ENCODE peak calls at places on chromosomes 6 and 20, in ten cellular contexts. F is heart right ventricle; Y is IMR-90; T is lower lobe of right lung; N is GM23248; P is CD8-positive, alpha-beta memory T cell; Q is iPS DF 6.9; H is psoas muscle; Z is thyroid gland; D is CD8-positive, alpha-beta T cell. C is an unnamed sample.

GRCh38 chr6:87808005-87808757 is 106.1 kb upstream of the AKIRIN2 start:
- DNase-seq in F (no peak), Y (peak; percentile 37), T (no peak), N (peak; percentile 91), P (no peak), Q (no peak), H (no peak), Z (no peak), D (no peak), C (no peak)

GRCh38 chr20:18137412-18138265 is at the start of the genes KAT14 and PET117:
- DNase-seq in F (peak; percentile 91), Y (peak; percentile 89), T (peak; percentile 94), N (peak; percentile 92), P (peak; percentile 93), Q (peak; percentile 90), H (peak; percentile 96), Z (peak; percentile 90), D (peak; percentile 92), C (peak; percentile 88)

GRCh38 chr6:146286976-146287375 is 256.7 kb upstream of the RAB32 start:
- DNase-seq in F (no peak), Y (no peak), T (no peak), N (peak; percentile 6), P (no peak), Q (no peak), H (no peak), Z (no peak), D (no peak), C (no peak)

GRCh38 chr6:7159790-7160525 is 52.2 kb downstream of the RREB1 start:
- DNase-seq in F (no peak), Y (no peak), T (no peak), N (no peak), P (no peak), Q (no peak), H (no peak), Z (no peak), D (no peak), C (no peak)

GRCh38 chr6:98885330-98885729 is 51.0 kb downstream of the POU3F2 start:
- DNase-seq in F (no peak), Y (no peak), T (no peak), N (no peak), P (no peak), Q (no peak), H (no peak), Z (no peak), D (no peak), C (no peak)

GRCh38 chr20:37542281-37542680 is 14.6 kb upstream of the BLCAP start:
- DNase-seq in F (no peak), Y (peak; percentile 37), T (no peak), N (no peak), P (no peak), Q (no peak), H (no peak), Z (no peak), D (no peak), C (no peak)

GRCh38 chr6:22366214-22366613 is 69.4 kb upstream of the PRL start:
- DNase-seq in F (no peak), Y (peak; percentile 27), T (no peak), N (peak; percentile 32), P (no peak), Q (no peak), H (no peak), Z (no peak), D (no peak), C (no peak)

GRCh38 chr20:38875170-38875993 is 50.8 kb upstream of the FAM83D start:
- DNase-seq in F (peak; percentile 15), Y (no peak), T (no peak), N (no peak), P (peak; percentile 76), Q (no peak), H (no peak), Z (peak; percentile 21), D (peak; percentile 69), C (peak; percentile 36)

GRCh38 chr6:137487181-137487910 is 6.8 kb downstream of the OLIG3 start:
- DNase-seq in F (no peak), Y (no peak), T (no peak), N (no peak), P (no peak), Q (no peak), H (no peak), Z (no peak), D (no peak), C (no peak)

GRCh38 chr6:137489410-137490371 is 4.5 kb downstream of the OLIG3 start:
- DNase-seq in F (no peak), Y (no peak), T (peak; percentile 48), N (no peak), P (no peak), Q (no peak), H (no peak), Z (no peak), D (no peak), C (peak; percentile 40)

GRCh38 chr6:137487947-137488735 is 6.1 kb downstream of the OLIG3 start:
- DNase-seq in F (no peak), Y (no peak), T (no peak), N (no peak), P (no peak), Q (no peak), H (no peak), Z (no peak), D (peak; percentile 14), C (no peak)

GRCh38 chr6:137490506-137490905 is 3.7 kb downstream of the OLIG3 start:
- DNase-seq in F (no peak), Y (no peak), T (no peak), N (no peak), P (no peak), Q (no peak), H (no peak), Z (no peak), D (no peak), C (no peak)

DNA sequence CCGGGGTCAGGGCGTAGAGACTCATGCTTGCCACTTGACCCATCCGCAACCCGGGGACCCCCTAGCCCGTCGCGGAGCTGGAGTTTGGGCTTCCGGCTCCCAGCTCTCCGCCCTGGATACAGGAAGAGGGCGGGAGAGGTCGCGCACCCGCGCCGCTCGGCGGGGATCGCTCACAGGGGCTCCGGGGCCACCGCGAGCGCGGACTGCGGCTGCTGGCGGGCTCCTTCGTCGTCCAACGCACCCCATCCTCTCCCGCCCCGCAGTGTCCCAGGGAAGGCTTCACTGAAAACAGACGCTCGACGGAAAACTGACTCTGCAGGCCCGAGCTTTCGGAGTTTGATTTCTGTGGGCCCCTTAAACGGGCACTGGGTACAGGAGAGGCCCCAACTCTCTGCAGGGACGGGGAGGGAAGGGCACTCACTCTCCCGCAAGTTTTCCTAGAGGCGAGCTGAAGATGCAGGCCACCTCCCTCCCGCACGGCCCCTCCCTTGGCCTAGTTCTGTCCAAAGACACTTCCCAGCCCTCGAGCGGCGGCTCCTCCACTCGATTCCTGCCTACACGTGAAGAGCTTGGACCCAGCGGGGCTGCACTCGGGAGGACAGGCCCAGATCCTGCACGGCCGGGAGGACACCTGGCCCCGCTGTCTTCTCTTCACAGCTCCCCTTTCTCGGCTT is 5.3 kb downstream of the OLIG3 start:
- DNase-seq in F (no peak), Y (no peak), T (peak; percentile 50), N (no peak), P (no peak), Q (no peak), H (no peak), Z (no peak), D (no peak), C (no peak)
- H3K27me3 ChIP-seq in F (peaks cover 94% of the 10 kb centered on the region), Y (peaks cover 82% of the 10 kb centered on the region), T (peaks cover 93% of the 10 kb centered on the region), N (peaks cover 81% of the 10 kb centered on the region), P (peaks cover 79% of the 10 kb centered on the region), Q (peaks cover 64% of the 10 kb centered on the region), H (peaks cover 7% of the 10 kb centered on the region), Z (peaks cover 50% of the 10 kb centered on the region), D (peaks cover 76% of the 10 kb centered on the region), C (no peaks in the 10 kb centered on the region)

DNA sequence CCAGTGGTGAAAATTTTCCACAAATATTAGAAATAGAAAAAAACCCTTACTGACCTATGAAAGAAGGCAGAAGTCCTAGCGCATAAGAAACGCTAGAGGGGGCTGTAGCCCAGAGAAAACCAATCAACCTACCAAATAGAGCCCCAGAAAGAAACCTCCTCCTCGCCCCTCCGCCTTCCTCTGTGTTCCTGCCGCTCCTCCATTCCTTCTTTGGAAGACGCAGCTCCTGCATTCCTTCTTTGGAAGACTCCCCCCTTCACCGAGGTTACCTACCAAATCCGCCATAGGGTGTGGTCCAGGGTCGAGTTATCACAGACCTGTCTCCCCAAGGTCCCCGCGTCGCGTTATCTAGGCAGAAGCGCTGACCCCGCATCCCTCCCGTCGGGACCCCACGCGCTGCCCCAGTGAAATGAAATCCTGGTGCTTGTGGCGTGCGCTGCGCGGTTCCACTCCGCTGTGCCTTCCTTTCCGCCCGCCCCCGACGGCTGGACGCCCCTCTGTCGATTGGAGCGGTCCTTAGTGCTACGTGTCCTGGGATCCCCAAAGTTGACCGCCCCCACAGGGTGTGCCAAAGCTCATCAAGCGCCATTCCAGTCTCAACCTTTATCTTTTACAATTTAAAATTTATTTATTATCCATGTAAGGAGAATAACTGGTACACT is 12.9 kb downstream of the RPP21 start:
- DNase-seq in F (peak; percentile 31), Y (peak; percentile 74), T (no peak), N (peak; percentile 82), P (peak; percentile 56), Q (peak; percentile 78), H (no peak), Z (peak; percentile 42), D (peak; percentile 54), C (peak; percentile 30)
- H3K27me3 ChIP-seq in F (peaks cover 52% of the 10 kb centered on the region), Y (peaks cover 54% of the 10 kb centered on the region), T (peaks cover 58% of the 10 kb centered on the region), N (peaks cover 51% of the 10 kb centered on the region), P (peaks cover 48% of the 10 kb centered on the region), Q (no peaks in the 10 kb centered on the region), H (peaks cover 4% of the 10 kb centered on the region), Z (peaks cover 4% of the 10 kb centered on the region), D (no peaks in the 10 kb centered on the region), C (peaks cover 4% of the 10 kb centered on the region)

GRCh38 chr20:63398744-63399514 is 37.8 kb upstream of the CHRNA4 start:
- DNase-seq in F (no peak), Y (no peak), T (no peak), N (no peak), P (no peak), Q (no peak), H (no peak), Z (no peak), D (no peak), C (no peak)

GRCh38 chr20:63396300-63396699 is 35.2 kb upstream of the CHRNA4 start:
- DNase-seq in F (no peak), Y (no peak), T (no peak), N (no peak), P (no peak), Q (no peak), H (no peak), Z (no peak), D (no peak), C (no peak)

GRCh38 chr20:63397946-63398450 is 36.8 kb upstream of the CHRNA4 start:
- DNase-seq in F (no peak), Y (no peak), T (no peak), N (no peak), P (no peak), Q (no peak), H (no peak), Z (no peak), D (no peak), C (no peak)

GRCh38 chr20:63395723-63396122 is 34.6 kb upstream of the CHRNA4 start:
- DNase-seq in F (no peak), Y (no peak), T (no peak), N (no peak), P (no peak), Q (no peak), H (no peak), Z (no peak), D (no peak), C (no peak)

DNA sequence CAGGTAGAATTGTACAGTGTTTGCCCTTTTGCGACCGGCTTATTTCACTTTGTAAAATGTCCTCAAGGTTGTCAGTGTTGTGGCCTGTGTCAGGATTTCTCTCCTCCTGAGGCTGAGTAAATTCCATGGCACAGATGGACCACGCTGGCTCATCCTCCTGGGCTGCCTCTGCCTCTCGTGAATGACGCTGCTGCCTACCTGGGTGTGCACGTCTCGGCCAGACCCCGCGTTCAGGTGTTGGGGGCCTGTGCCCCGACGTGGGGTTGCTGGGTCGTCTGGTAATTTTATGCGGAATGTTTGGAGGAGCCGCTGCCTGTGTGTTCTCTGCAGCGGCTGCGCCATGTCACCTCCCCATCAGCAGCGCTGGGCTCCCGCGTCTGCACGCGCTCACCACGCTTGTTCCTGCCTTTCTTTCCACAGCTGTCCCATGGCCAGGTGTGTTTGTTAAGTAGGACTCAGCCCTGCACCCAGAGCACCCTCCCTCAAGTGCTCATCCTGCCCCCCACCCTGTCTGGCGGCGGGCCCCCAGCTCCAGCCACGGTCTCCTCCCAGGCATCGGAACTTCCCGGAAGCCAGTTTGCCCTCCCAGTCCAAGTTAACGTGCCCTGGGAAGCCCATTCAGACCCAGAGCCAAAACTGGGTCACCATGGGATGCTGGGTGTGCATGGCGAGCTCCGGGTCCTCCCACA is 36.1 kb upstream of the CHRNA4 start:
- DNase-seq in F (no peak), Y (no peak), T (no peak), N (no peak), P (no peak), Q (no peak), H (no peak), Z (no peak), D (no peak), C (no peak)
- H3K27me3 ChIP-seq in F (peaks cover 40% of the 10 kb centered on the region), Y (peaks cover 22% of the 10 kb centered on the region), T (peaks cover 29% of the 10 kb centered on the region), N (peaks cover 24% of the 10 kb centered on the region), P (no peaks in the 10 kb centered on the region), Q (no peaks in the 10 kb centered on the region), H (no peaks in the 10 kb centered on the region), Z (no peaks in the 10 kb centered on the region), D (no peaks in the 10 kb centered on the region), C (no peaks in the 10 kb centered on the region)

GRCh38 chr6:29325777-29326176 is 24.3 kb downstream of the OR14J1 start:
- DNase-seq in F (no peak), Y (no peak), T (no peak), N (no peak), P (no peak), Q (no peak), H (no peak), Z (no peak), D (no peak), C (no peak)
- H3K27me3 ChIP-seq in F (no peaks in the 10 kb centered on the region), Y (no peaks in the 10 kb centered on the region), T (no peaks in the 10 kb centered on the region), N (no peaks in the 10 kb centered on the region), P (no peaks in the 10 kb centered on the region), Q (no peaks in the 10 kb centered on the region), H (no peaks in the 10 kb centered on the region), Z (no peaks in the 10 kb centered on the region), D (no peaks in the 10 kb centered on the region), C (no peaks in the 10 kb centered on the region)